ENCODE peak calls at places on chromosomes 12 and 14, in eight cellular contexts. G, B, Y, R, I, S, K and O are unnamed samples.

GRCh38 chr12:1504304-1505150 is 89.9 kb downstream of the FBXL14 start:
- DNase-seq in G (no peak), B (no peak), Y (no peak), R (no peak), I (peak), S (no peak), K (no peak), O (no peak)

GRCh38 chr12:118607831-118608230 is 231.5 kb downstream of the SUDS3 start:
- DNase-seq in G (no peak), B (no peak), Y (no peak), R (no peak), I (no peak), S (no peak), K (no peak), O (no peak)

GRCh38 chr14:105135700-105136395 is 32.7 kb downstream of the JAG2 start:
- DNase-seq in G (no peak), B (no peak), Y (no peak), R (no peak), I (no peak), S (no peak), K (no peak), O (no peak)

GRCh38 chr12:27652174-27652763 is 44.0 kb upstream of the REP15 start:
- DNase-seq in G (peak), B (peak), Y (peak), R (peak), I (peak), S (peak), K (no peak), O (no peak)

GRCh38 chr12:124750149-124750656 is 113.5 kb downstream of the SCARB1 start:
- DNase-seq in G (no peak), B (no peak), Y (no peak), R (no peak), I (no peak), S (no peak), K (no peak), O (no peak)

GRCh38 chr14:36556811-36557433 is 25.5 kb downstream of the NKX2-8 start:
- DNase-seq in G (peak), B (no peak), Y (peak), R (peak), I (peak), S (no peak), K (no peak), O (no peak)

GRCh38 chr12:50057000-50057841 is at the start of gene ASIC1:
- DNase-seq in G (peak), B (peak), Y (peak), R (peak), I (peak), S (no peak), K (peak), O (peak)

GRCh38 chr12:53428741-53429140 is 5.1 kb downstream of the AMHR2 start:
- DNase-seq in G (no peak), B (no peak), Y (no peak), R (no peak), I (no peak), S (no peak), K (no peak), O (no peak)

GRCh38 chr14:100891051-100891450 is 12.5 kb downstream of the RTL1 start:
- DNase-seq in G (no peak), B (no peak), Y (no peak), R (no peak), I (no peak), S (no peak), K (no peak), O (no peak)

DNA sequence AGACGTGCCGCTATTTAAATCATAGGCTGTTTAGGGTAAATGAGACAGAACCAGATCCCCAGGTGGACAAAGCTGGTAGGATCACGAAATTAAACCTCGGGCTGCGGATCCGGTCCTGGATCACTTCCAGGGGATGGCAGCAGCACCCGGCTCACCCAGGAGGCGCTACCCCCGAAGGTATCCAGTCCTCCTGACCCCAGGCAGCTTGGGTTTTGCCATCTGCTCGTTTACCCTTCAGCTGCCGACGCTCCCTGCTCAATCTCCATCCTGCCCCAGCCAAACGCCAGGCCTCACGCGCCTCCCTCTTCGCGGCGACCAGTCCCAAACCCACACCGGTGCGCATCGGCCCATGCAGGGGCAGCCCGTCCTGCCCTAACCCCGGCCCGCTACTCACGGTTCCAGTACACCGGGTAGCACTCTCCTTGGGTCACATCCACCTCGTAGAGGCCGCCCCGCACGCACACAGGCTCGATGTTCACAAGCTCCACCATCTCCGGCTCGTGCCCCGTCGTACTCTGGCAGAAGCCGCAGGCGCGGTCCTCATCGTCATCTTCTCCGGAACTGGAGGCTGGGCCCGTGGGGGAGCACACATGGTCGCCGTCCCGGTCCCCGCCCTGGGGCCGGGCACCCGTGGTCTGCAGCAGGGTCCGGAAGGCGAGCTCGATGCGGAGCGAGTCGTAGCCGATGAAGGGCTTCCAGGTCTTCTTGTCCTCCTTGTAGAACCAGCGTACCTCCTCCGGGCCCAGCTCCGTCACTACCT is 1.1 kb downstream of the DDHD1 start:
- DNase-seq in G (peak), B (peak), Y (peak), R (peak), I (peak), S (no peak), K (peak), O (peak)
- H3K4me3 ChIP-seq in G (peak), B (peak), Y (peak), R (peak), I (peak), S (peak), K (peak), O (peak)

DNA sequence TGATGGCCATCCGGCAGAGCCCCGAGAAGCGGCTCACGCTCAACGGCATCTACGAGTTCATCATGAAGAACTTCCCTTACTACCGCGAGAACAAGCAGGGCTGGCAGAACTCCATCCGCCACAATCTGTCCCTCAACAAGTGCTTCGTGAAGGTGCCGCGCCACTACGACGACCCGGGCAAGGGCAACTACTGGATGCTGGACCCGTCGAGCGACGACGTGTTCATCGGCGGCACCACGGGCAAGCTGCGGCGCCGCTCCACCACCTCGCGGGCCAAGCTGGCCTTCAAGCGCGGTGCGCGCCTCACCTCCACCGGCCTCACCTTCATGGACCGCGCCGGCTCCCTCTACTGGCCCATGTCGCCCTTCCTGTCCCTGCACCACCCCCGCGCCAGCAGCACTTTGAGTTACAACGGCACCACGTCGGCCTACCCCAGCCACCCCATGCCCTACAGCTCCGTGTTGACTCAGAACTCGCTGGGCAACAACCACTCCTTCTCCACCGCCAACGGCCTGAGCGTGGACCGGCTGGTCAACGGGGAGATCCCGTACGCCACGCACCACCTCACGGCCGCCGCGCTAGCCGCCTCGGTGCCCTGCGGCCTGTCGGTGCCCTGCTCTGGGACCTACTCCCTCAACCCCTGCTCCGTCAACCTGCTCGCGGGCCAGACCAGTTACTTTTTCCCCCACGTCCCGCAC is 1.4 kb downstream of the FOXG1 start:
- DNase-seq in G (peak), B (no peak), Y (no peak), R (no peak), I (peak), S (no peak), K (peak), O (no peak)
- H3K4me3 ChIP-seq in G (peak), B (no peak), Y (no peak), R (no peak), I (peak), S (no peak), K (no peak), O (no peak)

DNA sequence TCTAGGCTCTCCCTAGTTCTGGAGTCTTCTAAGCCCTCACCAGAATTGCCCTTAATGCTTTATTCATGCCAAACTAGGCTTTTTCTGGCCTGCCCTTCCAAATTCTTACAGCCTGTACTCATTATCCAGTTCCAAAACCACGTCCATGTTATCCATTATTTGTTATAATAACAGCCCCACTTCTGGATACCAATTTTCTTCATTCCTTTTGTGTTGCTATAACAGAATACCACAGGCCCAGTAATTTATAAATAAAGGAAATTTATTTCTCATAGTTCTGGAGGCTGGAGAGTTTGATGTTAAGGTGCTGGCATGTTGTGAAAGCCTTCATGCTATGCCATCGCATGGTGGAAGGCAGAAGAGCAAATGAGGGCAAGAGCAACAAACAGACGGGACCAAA is 68.0 kb upstream of the AMIGO2 start:
- DNase-seq in G (no peak), B (no peak), Y (no peak), R (no peak), I (no peak), S (peak), K (no peak), O (no peak)
- H3K4me3 ChIP-seq in G (no peak), B (no peak), Y (no peak), R (no peak), I (no peak), S (no peak), K (no peak), O (no peak)

GRCh38 chr12:109832534-109833306 is 478 bp downstream of the TRPV4 start:
- DNase-seq in G (no peak), B (no peak), Y (peak), R (no peak), I (no peak), S (no peak), K (no peak), O (no peak)
- H3K4me3 ChIP-seq in G (peak), B (peak), Y (peak), R (no peak), I (peak), S (peak), K (no peak), O (peak)